ENCODE peak calls at places on chromosomes 6 and 20, in seven cellular contexts. O, J, P, Q, X, C and E are unnamed samples.

GRCh38 chr6:128284128-128284527 is 236.3 kb downstream of the PTPRK start:
- DNase-seq in C (no peak), J (no peak), Q (no peak), O (no peak), P (no peak), X (no peak), E (no peak)

GRCh38 chr6:47647188-47647587 is 51.2 kb upstream of the ADGRF4 start:
- DNase-seq in Q (no peak), O (no peak), J (no peak), C (no peak), X (no peak), P (no peak), E (no peak)

GRCh38 chr20:47847882-47848485 is 62.7 kb upstream of the SULF2 start:
- DNase-seq in X (no peak), Q (no peak), O (no peak), P (no peak), C (no peak), J (no peak), E (no peak)

GRCh38 chr6:112640895-112641294 is 293.8 kb downstream of the RFPL4B start:
- DNase-seq in O (no peak), C (no peak), Q (no peak), J (no peak), X (no peak), P (no peak), E (no peak)

GRCh38 chr6:72748759-72749158 is 126.9 kb downstream of the KCNQ5 start:
- DNase-seq in C (no peak), O (no peak), X (no peak), J (no peak), P (no peak), Q (no peak), E (no peak)

GRCh38 chr20:44017905-44018683 is 103.4 kb downstream of the TOX2 start:
- DNase-seq in Q (no peak), C (peak), J (peak), X (peak), O (no peak), P (peak), E (no peak)

GRCh38 chr20:12305555-12305954 is 387.9 kb downstream of the BTBD3 start:
- DNase-seq in P (no peak), X (no peak), Q (no peak), O (no peak), J (no peak), C (no peak), E (no peak)

GRCh38 chr6:166906376-166907044 is 49.8 kb downstream of the RNASET2 start:
- DNase-seq in C (no peak), J (no peak), Q (no peak), P (no peak), O (no peak), X (no peak), E (no peak)

GRCh38 chr20:58141971-58142842 is 86.2 kb downstream of the ANKRD60 start:
- DNase-seq in X (no peak), C (peak), Q (no peak), O (no peak), J (no peak), P (no peak), E (no peak)

GRCh38 chr6:156016186-156016976 is 560.7 kb upstream of the NOX3 start:
- DNase-seq in J (no peak), X (no peak), Q (no peak), P (no peak), O (no peak), C (no peak), E (no peak)

GRCh38 chr6:80335061-80335660 is 228.7 kb downstream of the BCKDHB start:
- DNase-seq in Q (no peak), X (no peak), P (no peak), O (no peak), J (no peak), C (no peak), E (no peak)

GRCh38 chr6:142530566-142530965 is 228.8 kb downstream of the ADGRG6 start:
- DNase-seq in O (no peak), X (no peak), P (no peak), J (no peak), Q (no peak), C (no peak), E (no peak)

GRCh38 chr20:10573273-10573950 is 100.4 kb downstream of the JAG1 start:
- DNase-seq in Q (no peak), C (no peak), O (no peak), J (no peak), X (no peak), P (no peak), E (no peak)

GRCh38 chr6:1387632-1388031 is 1.7 kb upstream of the FOXF2 start:
- DNase-seq in X (no peak), P (no peak), O (no peak), J (no peak), Q (peak), C (no peak), E (no peak)

GRCh38 chr20:63061701-63062100 is 54.9 kb upstream of the BHLHE23 start:
- DNase-seq in C (peak), P (no peak), X (no peak), Q (no peak), J (no peak), O (no peak), E (no peak)

GRCh38 chr20:25195962-25196700 is 619 bp downstream of the ENTPD6 start:
- DNase-seq in O (no peak), P (peak), J (no peak), X (peak), Q (peak), C (peak), E (no peak)

GRCh38 chr6:154410619-154411044 is 54.0 kb upstream of the IPCEF1 start:
- DNase-seq in P (no peak), X (peak), Q (no peak), O (no peak), C (no peak), J (peak), E (no peak)

GRCh38 chr20:44079291-44079690 is 107.7 kb downstream of the JPH2 start:
- DNase-seq in O (no peak), Q (no peak), X (no peak), P (no peak), C (peak), J (no peak), E (no peak)

GRCh38 chr20:58891686-58892125 is 39.2 kb downstream of the GNAS start:
- DNase-seq in Q (peak), X (no peak), P (no peak), J (no peak), C (peak), O (peak), E (no peak)

GRCh38 chr6:154347981-154348380 is 8.6 kb downstream of the IPCEF1 start:
- DNase-seq in C (no peak), J (no peak), P (no peak), O (no peak), X (no peak), Q (no peak), E (no peak)

GRCh38 chr6:146305098-146305497 is 238.5 kb upstream of the RAB32 start:
- DNase-seq in J (no peak), P (no peak), C (no peak), Q (no peak), X (no peak), O (no peak), E (no peak)

GRCh38 chr6:68343901-68344300 is 291.2 kb upstream of the ADGRB3 start:
- DNase-seq in C (peak), Q (peak), J (peak), P (peak), O (no peak), X (peak), E (peak)

GRCh38 chr20:53918949-53919361 is 151.4 kb downstream of the BCAS1 start:
- DNase-seq in Q (peak), P (no peak), J (no peak), C (peak), X (no peak), O (no peak), E (peak)

GRCh38 chr20:62157387-62158087 is 14.0 kb downstream of the SS18L1 start:
- DNase-seq in J (no peak), P (no peak), Q (peak), O (no peak), X (no peak), C (no peak), E (no peak)

GRCh38 chr6:139250296-139251274 is 41.2 kb downstream of the TXLNB start:
- DNase-seq in J (no peak), C (peak), X (no peak), Q (peak), P (peak), O (peak), E (peak)

GRCh38 chr6:68639826-68640505 is 4.9 kb downstream of the ADGRB3 start:
- DNase-seq in X (peak), J (no peak), P (no peak), C (no peak), Q (no peak), O (no peak), E (peak)

GRCh38 chr20:32206383-32207210 is 946 bp downstream of the PLAGL2 start:
- DNase-seq in X (no peak), P (no peak), Q (peak), J (no peak), C (no peak), O (no peak), E (no peak)

GRCh38 chr20:33551778-33552177 is 61.9 kb downstream of the CBFA2T2 start:
- DNase-seq in C (no peak), P (no peak), Q (no peak), J (no peak), O (no peak), X (no peak), E (no peak)

GRCh38 chr6:91509711-91510110 is 922.8 kb upstream of the MAP3K7 start:
- DNase-seq in P (no peak), O (no peak), X (no peak), Q (no peak), C (no peak), J (no peak), E (no peak)

GRCh38 chr6:10999994-11000393 is 44.1 kb downstream of the ELOVL2 start:
- DNase-seq in O (no peak), Q (no peak), P (no peak), J (no peak), X (no peak), C (no peak), E (no peak)

GRCh38 chr20:57047281-57048026 is 219.0 kb downstream of the BMP7 start:
- DNase-seq in C (peak), O (no peak), X (no peak), Q (peak), P (no peak), J (no peak), E (no peak)

GRCh38 chr20:2102585-2103453 is 1.2 kb downstream of the STK35 start:
- DNase-seq in C (peak), J (peak), P (peak), O (peak), Q (peak), X (peak), E (peak)